ENCODE peak calls at places on chromosomes 7 and 10, in four cellular contexts. N, X, C and F are unnamed samples.

GRCh38 chr7:73839743-73840714 is 2.3 kb downstream of the METTL27 start:
- DNase-seq in N (no peak), X (no peak), C (no peak), F (no peak)

GRCh38 chr7:77699056-77699455 is 2.8 kb downstream of the RSBN1L start:
- DNase-seq in N (no peak), X (no peak), C (no peak), F (no peak)

GRCh38 chr10:124293641-124294449 is 124.9 kb downstream of the OAT start:
- DNase-seq in N (no peak), X (no peak), C (no peak), F (no peak)

GRCh38 chr7:909358-910329 is 33.3 kb downstream of the GET4 start:
- DNase-seq in N (peak), X (peak), C (no peak), F (peak)

GRCh38 chr10:63562857-63563256 is 41.7 kb downstream of the REEP3 start:
- DNase-seq in N (no peak), X (no peak), C (no peak), F (no peak)

GRCh38 chr7:479948-480499 is 39.6 kb downstream of the PDGFA start:
- DNase-seq in N (no peak), X (peak), C (no peak), F (no peak)

GRCh38 chr10:120466006-120466405 is 9.0 kb downstream of the PLPP4 start:
- DNase-seq in N (no peak), X (no peak), C (no peak), F (no peak)

GRCh38 chr10:122276611-122277205 is 5.6 kb downstream of the BTBD16 start:
- DNase-seq in N (peak), X (no peak), C (no peak), F (no peak)

GRCh38 chr10:72320676-72321247 is 34.0 kb downstream of the DNAJB12 start:
- DNase-seq in N (peak), X (peak), C (peak), F (peak)

GRCh38 chr7:22849158-22849557 is 26.5 kb upstream of the TOMM7 start:
- DNase-seq in N (no peak), X (no peak), C (peak), F (no peak)

GRCh38 chr7:23490357-23491131 is 20.3 kb upstream of the IGF2BP3 start:
- DNase-seq in N (no peak), X (peak), C (no peak), F (peak)

GRCh38 chr7:146090023-146090645 is 26.5 kb upstream of the CNTNAP2 start:
- DNase-seq in N (no peak), X (no peak), C (peak), F (no peak)

GRCh38 chr10:17771027-17771426 is 19.0 kb downstream of the TMEM236 start:
- DNase-seq in N (no peak), X (no peak), C (no peak), F (no peak)

GRCh38 chr7:47303695-47304453 is 278.0 kb downstream of the TNS3 start:
- DNase-seq in N (no peak), X (no peak), C (no peak), F (no peak)

GRCh38 chr7:72538147-72538546 is 126.0 kb upstream of the CALN1 start:
- DNase-seq in N (no peak), X (no peak), C (no peak), F (no peak)

GRCh38 chr10:87927091-87927490 is 63.7 kb downstream of the PTEN start:
- DNase-seq in N (peak), X (no peak), C (no peak), F (no peak)

GRCh38 chr7:82153776-82154175 is 289.8 kb downstream of the CACNA2D1 start:
- DNase-seq in N (no peak), X (no peak), C (no peak), F (no peak)

GRCh38 chr10:59064759-59065498 is 111.5 kb upstream of the PHYHIPL start:
- DNase-seq in N (no peak), X (no peak), C (no peak), F (no peak)

GRCh38 chr7:75624134-75624832 is 114.5 kb downstream of the HIP1 start:
- DNase-seq in N (peak), X (peak), C (peak), F (no peak)

GRCh38 chr10:80617807-80618206 is 80.1 kb downstream of the SH2D4B start:
- DNase-seq in N (no peak), X (no peak), C (no peak), F (no peak)

GRCh38 chr7:47771301-47771989 is 176.8 kb downstream of the PKD1L1 start:
- DNase-seq in N (no peak), X (no peak), C (no peak), F (no peak)

GRCh38 chr10:127303105-127303504 is 106.7 kb upstream of the INSYN2A start:
- DNase-seq in N (no peak), X (no peak), C (no peak), F (no peak)